ENCODE peak calls at places on chromosomes 3 and 15, in nine cellular contexts. R, W, H, S, T, X, Y, K and B are unnamed samples.
A peak's percentile ranks its signal among the peaks of the same experiment; 100 is the strongest.

GRCh38 chr15:52493968-52494367 is 34.7 kb downstream of the MYO5A start:
- DNase-seq in Y (no peak), K (no peak), W (no peak), H (no peak), X (no peak), S (no peak), T (no peak), R (peak; percentile 45), B (no peak)

GRCh38 chr15:50113187-50113505 is 5.9 kb downstream of the ATP8B4 start:
- DNase-seq in R (no peak), X (no peak), T (no peak), Y (no peak), W (no peak), K (no peak), H (no peak), S (no peak), B (no peak)

GRCh38 chr3:52983336-52983807 is 62.5 kb downstream of the SFMBT1 start:
- DNase-seq in X (no peak), W (no peak), K (no peak), S (peak; percentile 52), Y (peak; percentile 66), R (no peak), T (no peak), H (no peak), B (no peak)

GRCh38 chr15:62209322-62209721 is 44.2 kb upstream of the C2CD4B start:
- DNase-seq in Y (no peak), S (no peak), T (no peak), R (no peak), W (no peak), K (no peak), H (no peak), X (peak; percentile 47), B (no peak)

GRCh38 chr15:80991446-80991845 is 1.8 kb upstream of the MESD start:
- DNase-seq in H (no peak), W (peak; percentile 80), T (peak; percentile 59), S (no peak), R (peak; percentile 73), Y (no peak), K (no peak), X (peak; percentile 44), B (peak; percentile 16)

GRCh38 chr3:174548841-174549623 is 310.1 kb upstream of the NAALADL2 start:
- DNase-seq in X (no peak), S (no peak), W (no peak), R (no peak), Y (no peak), K (no peak), T (no peak), H (no peak), B (peak; percentile 19)

GRCh38 chr15:71440479-71441071 is 325.3 kb downstream of the THSD4 start:
- DNase-seq in W (no peak), X (no peak), R (peak; percentile 80), K (no peak), H (peak; percentile 57), T (no peak), Y (no peak), S (no peak), B (no peak)

GRCh38 chr3:78050276-78051080 is 1010.6 kb downstream of the ROBO2 start:
- DNase-seq in R (peak; percentile 45), X (no peak), S (no peak), K (no peak), Y (no peak), T (no peak), W (no peak), H (peak; percentile 15), B (no peak)

GRCh38 chr3:39165518-39165917 is 12.1 kb upstream of the CSRNP1 start:
- DNase-seq in R (no peak), T (no peak), K (no peak), Y (no peak), W (no peak), S (no peak), X (no peak), H (no peak), B (no peak)

GRCh38 chr3:137764563-137765309 is 621 bp downstream of the SOX14 start:
- DNase-seq in K (no peak), H (no peak), Y (no peak), X (no peak), T (no peak), W (no peak), S (no peak), R (no peak), B (no peak)

GRCh38 chr15:98599911-98600685 is 48.2 kb upstream of the IGF1R start:
- DNase-seq in H (peak; percentile 70), T (peak; percentile 54), W (no peak), S (peak; percentile 14), K (no peak), R (peak; percentile 71), Y (no peak), X (peak; percentile 61), B (no peak)

GRCh38 chr3:125440970-125441369 is 65.8 kb upstream of the ZNF148 start:
- DNase-seq in X (no peak), W (no peak), H (no peak), Y (no peak), K (no peak), R (no peak), S (no peak), T (no peak), B (no peak)

GRCh38 chr3:33046521-33046920 is 50.4 kb downstream of the GLB1 start:
- DNase-seq in W (no peak), R (no peak), H (no peak), K (no peak), T (no peak), X (no peak), Y (no peak), S (no peak), B (no peak)

GRCh38 chr15:51343466-51343865 is 2.0 kb downstream of the GLDN start:
- DNase-seq in S (no peak), H (no peak), X (no peak), Y (no peak), R (no peak), W (no peak), K (no peak), T (no peak), B (no peak)

GRCh38 chr3:129651316-129652202 is 45.1 kb upstream of the PLXND1 start:
- DNase-seq in H (peak; percentile 90), T (no peak), Y (no peak), R (peak; percentile 78), X (no peak), W (no peak), S (no peak), K (no peak), B (peak; percentile 95)

DNA sequence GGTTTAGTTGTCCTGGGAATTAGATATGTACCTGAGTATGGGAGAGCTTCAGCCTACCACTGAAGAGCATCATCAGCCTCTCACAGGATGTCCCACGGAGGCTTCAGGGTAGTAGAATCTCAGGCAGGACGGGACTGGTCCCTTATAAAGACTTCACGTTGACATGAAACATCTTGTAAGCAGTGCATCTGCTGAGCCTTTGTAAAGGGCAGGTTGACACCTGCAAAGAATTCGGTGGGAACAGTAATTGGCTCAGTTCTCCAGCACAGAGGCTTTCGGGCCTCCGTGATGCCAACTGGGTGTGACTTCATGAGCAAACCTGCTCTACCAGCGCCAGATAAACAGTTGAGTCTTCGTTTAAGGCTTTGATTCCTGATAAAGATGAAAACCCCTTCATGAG is 26.9 kb upstream of the AVEN start:
- DNase-seq in S (no peak), K (no peak), R (no peak), Y (no peak), W (no peak), X (no peak), H (no peak), T (no peak), B (no peak)
- H3K27ac ChIP-seq in S (no peak overlapping the region), K (no peak overlapping the region), R (no peak overlapping the region), Y (no peak overlapping the region), W (no peak overlapping the region), X (no peak overlapping the region), H (no peak overlapping the region), T (no peak overlapping the region), B (no peak overlapping the region)

GRCh38 chr15:39127151-39127815 is 453.6 kb upstream of the THBS1 start:
- DNase-seq in X (no peak), Y (no peak), R (no peak), H (peak; percentile 76), T (no peak), S (no peak), W (no peak), K (no peak), B (no peak)

GRCh38 chr15:39130556-39131379 is 450.1 kb upstream of the THBS1 start:
- DNase-seq in W (no peak), X (no peak), T (no peak), H (no peak), S (no peak), Y (no peak), K (no peak), R (peak; percentile 67), B (no peak)

GRCh38 chr15:39125904-39126303 is 455.0 kb upstream of the THBS1 start:
- DNase-seq in H (peak; percentile 37), T (no peak), S (peak; percentile 11), Y (no peak), R (peak; percentile 68), X (peak; percentile 27), W (no peak), K (peak; percentile 36), B (peak; percentile 15)

GRCh38 chr15:39128746-39129145 is 452.1 kb upstream of the THBS1 start:
- DNase-seq in S (no peak), R (no peak), T (no peak), H (peak; percentile 35), Y (no peak), W (no peak), X (no peak), K (no peak), B (no peak)

GRCh38 chr15:39127925-39128617 is 452.8 kb upstream of the THBS1 start:
- DNase-seq in K (no peak), S (no peak), H (peak; percentile 99), T (no peak), W (no peak), Y (no peak), X (no peak), R (peak; percentile 97), B (peak; percentile 57)
- H3K27ac ChIP-seq in K (no peak overlapping the region), S (no peak overlapping the region), H (peak overlapping the region; percentile 91), T (peak overlapping the region; percentile 50), W (no peak overlapping the region), Y (no peak overlapping the region), X (peak overlapping the region; percentile 69), R (peak overlapping the region; percentile 99), B (peak overlapping the region; percentile 33)

GRCh38 chr15:90054618-90055097 is 47.6 kb downstream of the IDH2 start:
- DNase-seq in H (no peak), T (no peak), S (no peak), K (no peak), Y (no peak), X (no peak), R (no peak), W (no peak), B (peak; percentile 47)
- H3K27ac ChIP-seq in H (no peak overlapping the region), T (peak overlapping the region; percentile 36), S (no peak overlapping the region), K (no peak overlapping the region), Y (no peak overlapping the region), X (peak overlapping the region; percentile 78), R (no peak overlapping the region), W (no peak overlapping the region), B (no peak overlapping the region)

DNA sequence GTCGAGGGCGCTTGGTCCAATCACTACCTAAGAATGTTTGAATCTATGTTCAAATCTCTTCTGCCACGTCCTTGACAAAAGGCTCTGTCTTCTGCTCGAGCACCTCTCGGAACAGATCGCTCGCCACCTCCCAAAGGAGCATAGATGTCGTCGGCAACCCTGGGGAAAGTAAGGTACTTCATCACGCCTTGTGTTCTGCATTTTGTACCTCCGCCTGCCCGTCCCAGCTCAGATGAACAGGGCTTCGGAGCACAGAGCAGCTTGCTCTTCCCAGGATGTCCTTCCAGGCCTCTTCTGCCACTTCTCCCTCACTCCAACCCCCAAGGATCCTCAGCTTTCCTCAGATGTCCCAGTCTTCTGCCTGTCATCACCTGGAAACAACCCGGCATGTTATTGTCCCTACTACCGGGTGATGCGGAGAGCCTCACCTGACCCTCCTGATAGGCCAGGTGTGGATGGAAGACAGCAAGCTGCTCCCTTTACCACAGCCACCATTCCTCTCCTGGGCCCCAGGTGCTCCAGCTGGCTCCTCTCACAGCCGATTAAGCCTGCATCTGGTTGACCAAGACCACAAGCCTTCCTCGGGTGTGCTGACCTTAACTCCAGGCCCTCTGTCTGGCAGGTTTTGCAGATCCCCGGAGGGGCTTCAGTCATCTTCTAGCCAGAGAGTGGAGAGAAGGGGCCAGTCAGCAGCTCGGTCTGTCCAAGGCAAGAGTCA is 270.5 kb downstream of the FAM43A start:
- DNase-seq in X (no peak), R (no peak), T (no peak), K (no peak), Y (no peak), S (no peak), W (no peak), H (no peak), B (no peak)
- H3K27ac ChIP-seq in X (no peak overlapping the region), R (no peak overlapping the region), T (no peak overlapping the region), K (no peak overlapping the region), Y (no peak overlapping the region), S (no peak overlapping the region), W (no peak overlapping the region), H (no peak overlapping the region), B (no peak overlapping the region)